ENCODE peak calls at places on chromosomes 7 and 10, in five cellular contexts. D is lower lobe of right lung, A is fibroblast of pulmonary artery, K is T-helper 2 cell, N is cardiac fibroblast. I is an unnamed sample.

GRCh38 chr10:72765051-72765450 is 73.1 kb downstream of the MCU start:
- DNase-seq in D (no peak), A (no peak), K (no peak), N (no peak), I (no peak)

GRCh38 chr10:102604379-102604960 is 39.8 kb upstream of the TRIM8 start:
- DNase-seq in D (no peak), A (peak; percentile 88), K (no peak), N (peak; percentile 82), I (no peak)

GRCh38 chr7:103569621-103570305 is 123.8 kb upstream of the SLC26A5 start:
- DNase-seq in D (no peak), A (no peak), K (no peak), N (no peak), I (no peak)

GRCh38 chr10:72328045-72328828 is 26.5 kb downstream of the DNAJB12 start:
- DNase-seq in D (no peak), A (peak; percentile 78), K (no peak), N (peak; percentile 83), I (peak; percentile 67)

GRCh38 chr7:116461500-116461899 is 38.0 kb upstream of the CAV2 start:
- DNase-seq in D (no peak), A (no peak), K (no peak), N (no peak), I (no peak)

GRCh38 chr10:95792211-95792780 is 36.3 kb downstream of the ENTPD1 start:
- DNase-seq in D (no peak), A (peak; percentile 14), K (no peak), N (no peak), I (no peak)

GRCh38 chr7:35869810-35870209 is 69.0 kb downstream of the SEPTIN7 start:
- DNase-seq in D (no peak), A (peak; percentile 43), K (no peak), N (peak; percentile 41), I (no peak)

GRCh38 chr10:49290131-49290530 is 8.8 kb upstream of the C10orf71 start:
- DNase-seq in D (no peak), A (no peak), K (no peak), N (no peak), I (no peak)

GRCh38 chr7:124765401-124766352 is at the start of gene GPR37:
- DNase-seq in D (peak; percentile 69), A (peak; percentile 29), K (no peak), N (peak; percentile 34), I (peak; percentile 38)

GRCh38 chr10:51709324-51709972 is 10.1 kb upstream of the CSTF2T start:
- DNase-seq in D (no peak), A (no peak), K (no peak), N (no peak), I (no peak)

GRCh38 chr10:116272497-116273221 is at the start of gene GFRA1:
- DNase-seq in D (no peak), A (peak; percentile 13), K (no peak), N (peak; percentile 5), I (no peak)

GRCh38 chr7:94060772-94061171 is 56.6 kb upstream of the BET1 start:
- DNase-seq in D (no peak), A (peak; percentile 36), K (no peak), N (peak; percentile 22), I (no peak)

GRCh38 chr7:7554021-7554432 is 12.7 kb upstream of the MIOS start:
- DNase-seq in D (no peak), A (peak; percentile 24), K (no peak), N (peak; percentile 49), I (no peak)

GRCh38 chr7:21028186-21028989 is 241.7 kb upstream of the SP8 start:
- DNase-seq in D (peak; percentile 44), A (no peak), K (no peak), N (no peak), I (peak; percentile 15)

GRCh38 chr7:91852263-91852741 is 28.2 kb downstream of the MTERF1 start:
- DNase-seq in D (no peak), A (peak; percentile 47), K (no peak), N (peak; percentile 45), I (peak; percentile 38)

GRCh38 chr7:123472751-123473150 is 61.6 kb downstream of the IQUB start:
- DNase-seq in D (no peak), A (no peak), K (no peak), N (no peak), I (no peak)

GRCh38 chr10:108250954-108251620 is 1086.6 kb upstream of the SORCS1 start:
- DNase-seq in D (no peak), A (peak; percentile 4), K (no peak), N (no peak), I (no peak)

GRCh38 chr10:125094826-125095225 is 65.5 kb downstream of the CTBP2 start:
- DNase-seq in D (peak; percentile 43), A (no peak), K (no peak), N (no peak), I (no peak)

GRCh38 chr7:104852386-104852785 is 161.6 kb upstream of the KMT2E start:
- DNase-seq in D (no peak), A (no peak), K (no peak), N (no peak), I (no peak)

GRCh38 chr7:128747327-128748079 is 8.3 kb downstream of the CALU start:
- DNase-seq in D (no peak), A (no peak), K (no peak), N (no peak), I (no peak)

I was measured in GM12865.